ENCODE peak calls at places on chromosomes 7 and 10, in five cellular contexts. N, V, C, D and T are unnamed samples.

GRCh38 chr10:61857746-61858145 is 43.8 kb upstream of the ARID5B start:
- DNase-seq in N (no peak), D (no peak), V (no peak), C (no peak), T (no peak)

GRCh38 chr10:109762556-109762955 is 160.8 kb downstream of the XPNPEP1 start:
- DNase-seq in C (no peak), N (no peak), D (no peak), V (no peak), T (no peak)

GRCh38 chr7:45973725-45974532 is 52.9 kb upstream of the IGFBP3 start:
- DNase-seq in D (peak), V (no peak), C (no peak), N (no peak), T (peak)

GRCh38 chr7:135189221-135189662 is 18.7 kb upstream of the CYREN start:
- DNase-seq in V (no peak), C (peak), N (no peak), D (no peak), T (no peak)

GRCh38 chr10:71931295-71931694 is 32.9 kb upstream of the CHST3 start:
- DNase-seq in N (no peak), C (no peak), V (no peak), D (no peak), T (no peak)

GRCh38 chr10:308572-309085 is 173.4 kb downstream of the ZMYND11 start:
- DNase-seq in D (no peak), V (no peak), C (no peak), N (no peak), T (no peak)

GRCh38 chr7:143214789-143215679 is 6.8 kb upstream of the TAS2R40 start:
- DNase-seq in V (peak), C (peak), D (peak), N (peak), T (peak)

GRCh38 chr10:84184517-84184916 is 9.8 kb upstream of the CDHR1 start:
- DNase-seq in N (no peak), D (no peak), C (no peak), V (no peak), T (no peak)

GRCh38 chr10:4291995-4292394 is 507.0 kb upstream of the KLF6 start:
- DNase-seq in C (no peak), D (no peak), N (no peak), V (no peak), T (no peak)

GRCh38 chr10:48924988-48925387 is 14.7 kb downstream of the LRRC18 start:
- DNase-seq in D (no peak), N (no peak), C (no peak), V (no peak), T (no peak)

GRCh38 chr10:79409038-79410035 is 36.1 kb downstream of the ZCCHC24 start:
- DNase-seq in C (peak), D (no peak), V (no peak), N (peak), T (peak)

GRCh38 chr10:28738200-28738599 is 60.9 kb downstream of the BAMBI start:
- DNase-seq in V (no peak), D (no peak), N (no peak), C (no peak), T (no peak)

GRCh38 chr10:91307489-91307888 is 87.0 kb downstream of the PCGF5 start:
- DNase-seq in V (no peak), D (no peak), C (no peak), N (no peak), T (no peak)

GRCh38 chr7:142470336-142470830 is 212.5 kb upstream of the PRSS58 start:
- DNase-seq in V (no peak), N (no peak), D (no peak), C (no peak), T (no peak)

GRCh38 chr7:77351539-77352004 is 64.6 kb downstream of the GSAP start:
- DNase-seq in N (no peak), V (no peak), D (no peak), C (no peak), T (no peak)

DNA sequence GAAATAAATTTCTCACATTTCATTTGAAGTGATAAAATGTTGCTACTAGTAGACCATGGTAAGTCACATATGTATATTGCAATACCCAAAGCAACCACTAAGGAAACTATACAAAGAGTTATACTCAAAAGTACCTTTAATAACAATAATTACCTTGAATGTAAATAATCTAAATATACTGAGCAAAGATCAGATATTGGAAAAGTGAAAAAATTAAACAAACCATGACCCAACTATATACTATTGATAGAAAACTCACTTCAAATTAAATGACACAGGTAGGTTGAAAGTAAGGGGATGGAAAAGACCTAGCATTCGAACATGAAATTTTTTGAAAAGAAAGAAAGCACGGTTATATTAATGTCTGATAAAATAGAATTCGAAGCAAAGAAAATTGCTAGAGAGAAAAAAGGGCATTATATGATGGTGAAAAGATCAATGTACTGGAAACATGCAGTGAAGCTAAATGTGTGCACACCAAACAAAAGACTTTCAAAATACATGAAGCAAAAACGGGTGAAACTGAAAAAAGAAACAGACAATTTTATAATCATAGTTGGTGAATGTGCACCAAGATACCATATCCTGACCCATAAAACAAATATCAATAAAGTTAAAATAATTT is 29.1 kb downstream of the TFPI2 start:
- DNase-seq in N (no peak), D (no peak), V (no peak), C (no peak), T (no peak)
- TF ChIP-seq CTCF in N (peak), D (peak), V (no peak), C (peak), T (peak)

DNA sequence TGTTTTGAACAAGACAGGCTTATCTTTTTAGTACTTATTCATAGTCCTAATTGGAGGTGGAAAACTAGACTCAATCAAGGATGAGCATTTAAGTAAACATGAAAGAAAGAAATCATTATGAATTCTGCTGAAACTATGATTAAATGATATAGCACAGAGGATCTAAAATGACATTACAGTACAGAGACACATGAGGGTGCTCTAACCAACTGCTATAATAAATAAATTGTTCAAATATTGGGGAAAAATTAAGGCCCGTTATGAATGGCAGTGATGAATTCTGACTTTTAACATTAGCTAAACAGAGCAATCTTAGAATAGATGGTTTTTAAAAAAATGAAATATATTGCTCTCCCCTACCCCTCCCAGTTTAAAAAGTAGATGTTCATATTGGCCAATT is 10.3 kb downstream of the WNT2 start:
- DNase-seq in D (no peak), V (no peak), N (no peak), C (no peak), T (no peak)
- TF ChIP-seq CTCF in D (peak), V (no peak), N (no peak), C (peak), T (peak)

GRCh38 chr10:24727811-24728210 is 4.1 kb upstream of the ARHGAP21 start:
- DNase-seq in N (no peak), V (no peak), D (no peak), C (no peak), T (no peak)
- TF ChIP-seq CTCF in N (no peak), V (no peak), D (peak), C (no peak), T (peak)

GRCh38 chr10:15072358-15072757 is 16.2 kb downstream of the ACBD7 start:
- DNase-seq in C (no peak), D (no peak), V (no peak), N (no peak), T (no peak)

GRCh38 chr10:15068802-15069201 is 19.8 kb downstream of the ACBD7 start:
- DNase-seq in V (peak), D (no peak), C (no peak), N (no peak), T (no peak)

GRCh38 chr10:15067154-15067553 is 21.4 kb downstream of the ACBD7 start:
- DNase-seq in D (no peak), N (no peak), C (no peak), V (no peak), T (no peak)

DNA sequence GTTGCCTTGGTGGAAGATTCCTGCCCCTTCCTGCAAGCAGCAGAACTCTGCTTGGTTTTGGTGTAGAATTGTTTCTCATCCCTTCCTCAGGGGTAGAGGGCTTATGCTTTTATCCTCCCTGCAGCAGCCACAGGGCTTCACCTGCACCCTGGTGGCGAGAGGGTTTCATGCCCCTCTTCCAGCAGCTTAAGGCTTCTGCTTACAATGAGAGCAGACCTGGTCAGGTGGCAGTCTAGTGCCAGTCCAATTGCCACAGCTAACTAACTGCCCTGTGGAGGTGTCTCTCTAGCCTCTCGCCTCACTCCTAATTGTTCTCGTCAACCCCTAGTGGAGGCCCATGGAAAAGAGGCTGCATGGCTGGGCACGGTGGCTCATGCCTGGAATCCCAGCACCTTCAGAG is 19.3 kb downstream of the ACBD7 start:
- DNase-seq in V (no peak), C (no peak), N (no peak), D (no peak), T (no peak)
- TF ChIP-seq CTCF in V (no peak), C (no peak), N (no peak), D (no peak), T (no peak)

GRCh38 chr10:81082621-81083376 is 545.1 kb downstream of the SH2D4B start:
- DNase-seq in D (no peak), V (no peak), C (no peak), N (no peak), T (no peak)

DNA sequence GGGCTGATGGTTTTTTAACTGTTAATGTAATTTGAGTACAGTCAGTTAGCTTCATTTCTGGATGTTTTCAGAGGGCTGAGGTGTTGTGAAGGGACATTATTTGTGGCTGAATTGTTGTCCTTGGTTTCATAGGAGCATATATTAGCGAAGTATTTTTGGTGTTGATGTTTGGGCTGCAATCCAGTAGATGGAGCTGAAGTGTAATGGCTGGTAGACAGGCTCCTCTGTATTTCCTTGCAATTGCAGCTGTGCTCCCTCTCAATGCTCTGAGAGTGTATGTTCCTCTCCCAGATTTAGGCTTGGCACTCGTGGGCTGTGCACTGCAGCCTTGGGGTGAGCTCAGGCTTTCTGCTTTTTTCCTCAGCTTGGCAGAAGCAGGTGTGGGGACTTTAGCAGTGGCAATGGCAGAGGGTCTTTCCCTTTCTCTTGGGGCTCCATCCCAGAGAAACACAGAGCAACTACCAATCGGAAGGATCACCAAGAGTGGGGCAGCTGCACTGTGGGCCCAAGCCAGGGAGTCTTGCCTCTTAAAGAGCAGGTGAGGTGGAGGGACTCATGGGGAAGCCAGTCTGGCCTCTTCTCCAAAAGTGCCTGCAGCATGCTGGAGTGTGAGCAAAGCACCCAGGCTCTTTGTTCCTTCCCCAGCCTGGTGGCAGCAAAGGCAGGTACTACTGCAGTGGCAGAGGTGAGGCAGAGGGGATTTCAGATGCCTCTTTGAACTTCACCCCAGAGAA is 544.4 kb downstream of the SH2D4B start:
- DNase-seq in N (no peak), C (no peak), D (no peak), V (no peak), T (no peak)
- TF ChIP-seq CTCF in N (no peak), C (no peak), D (no peak), V (no peak), T (peak)

GRCh38 chr7:98834949-98835348 is 34.9 kb downstream of the TMEM130 start:
- DNase-seq in N (no peak), V (no peak), C (no peak), D (no peak), T (no peak)

GRCh38 chr7:98833022-98833421 is 36.8 kb downstream of the TMEM130 start:
- DNase-seq in C (no peak), V (no peak), N (no peak), D (no peak), T (no peak)

GRCh38 chr7:98828368-98828767 is 41.4 kb downstream of the TMEM130 start:
- DNase-seq in C (no peak), V (no peak), D (no peak), N (no peak), T (no peak)

GRCh38 chr7:98830972-98831548 is 38.8 kb downstream of the TMEM130 start:
- DNase-seq in D (no peak), N (no peak), C (no peak), V (no peak), T (no peak)

DNA sequence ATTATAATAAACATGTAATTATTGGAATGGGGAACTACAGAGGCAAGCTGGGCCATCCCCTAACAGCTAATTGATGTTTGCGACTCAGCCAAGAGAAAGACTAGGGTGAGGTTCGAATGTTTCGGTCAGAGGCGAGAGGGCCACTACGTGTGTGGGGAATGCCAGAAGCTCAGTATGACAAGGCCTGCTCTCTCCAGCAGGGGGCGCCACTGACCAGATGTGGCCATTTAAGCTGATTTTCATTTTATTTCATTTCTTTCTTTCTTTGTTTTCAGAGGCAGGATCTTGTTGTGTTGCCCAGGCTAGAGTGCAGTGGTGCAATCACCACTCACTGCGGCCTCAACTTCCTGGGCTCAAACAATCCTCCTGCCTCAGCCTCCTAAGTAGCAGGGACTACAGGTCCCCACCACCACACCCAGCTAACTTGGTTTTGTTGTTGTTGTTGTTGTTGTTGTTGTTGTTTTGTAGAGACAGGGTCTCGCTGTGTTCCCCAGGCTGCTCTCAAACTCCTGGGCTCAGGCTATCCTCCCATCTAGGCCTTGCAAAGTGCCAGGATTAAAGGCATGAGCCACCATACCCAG is 38.1 kb downstream of the TMEM130 start:
- DNase-seq in N (peak), V (no peak), C (no peak), D (no peak), T (peak)
- TF ChIP-seq CTCF in N (peak), V (peak), C (peak), D (peak), T (peak)

DNA sequence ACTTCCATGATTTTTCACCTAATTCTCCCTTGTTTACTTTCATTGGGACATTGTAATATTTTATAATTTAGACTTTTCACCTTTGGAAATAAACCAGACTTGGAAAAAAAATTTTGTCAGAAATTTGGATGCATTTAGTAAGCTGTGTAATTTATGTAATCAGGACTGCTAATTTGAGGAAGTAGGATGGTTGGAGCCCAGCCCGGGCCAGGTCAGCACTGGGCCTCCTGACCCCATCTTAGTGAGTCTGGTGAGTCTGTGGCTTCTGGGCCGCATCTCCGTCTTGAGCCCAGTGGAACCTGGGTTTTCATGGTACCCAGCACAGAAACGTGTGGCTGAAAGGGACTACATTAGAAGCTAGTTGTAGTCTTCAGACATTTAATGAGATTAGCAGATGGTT is 27.7 kb upstream of the ZNF32 start:
- DNase-seq in C (no peak), N (no peak), D (no peak), V (no peak), T (no peak)
- TF ChIP-seq CTCF in C (no peak), N (no peak), D (no peak), V (no peak), T (no peak)

DNA sequence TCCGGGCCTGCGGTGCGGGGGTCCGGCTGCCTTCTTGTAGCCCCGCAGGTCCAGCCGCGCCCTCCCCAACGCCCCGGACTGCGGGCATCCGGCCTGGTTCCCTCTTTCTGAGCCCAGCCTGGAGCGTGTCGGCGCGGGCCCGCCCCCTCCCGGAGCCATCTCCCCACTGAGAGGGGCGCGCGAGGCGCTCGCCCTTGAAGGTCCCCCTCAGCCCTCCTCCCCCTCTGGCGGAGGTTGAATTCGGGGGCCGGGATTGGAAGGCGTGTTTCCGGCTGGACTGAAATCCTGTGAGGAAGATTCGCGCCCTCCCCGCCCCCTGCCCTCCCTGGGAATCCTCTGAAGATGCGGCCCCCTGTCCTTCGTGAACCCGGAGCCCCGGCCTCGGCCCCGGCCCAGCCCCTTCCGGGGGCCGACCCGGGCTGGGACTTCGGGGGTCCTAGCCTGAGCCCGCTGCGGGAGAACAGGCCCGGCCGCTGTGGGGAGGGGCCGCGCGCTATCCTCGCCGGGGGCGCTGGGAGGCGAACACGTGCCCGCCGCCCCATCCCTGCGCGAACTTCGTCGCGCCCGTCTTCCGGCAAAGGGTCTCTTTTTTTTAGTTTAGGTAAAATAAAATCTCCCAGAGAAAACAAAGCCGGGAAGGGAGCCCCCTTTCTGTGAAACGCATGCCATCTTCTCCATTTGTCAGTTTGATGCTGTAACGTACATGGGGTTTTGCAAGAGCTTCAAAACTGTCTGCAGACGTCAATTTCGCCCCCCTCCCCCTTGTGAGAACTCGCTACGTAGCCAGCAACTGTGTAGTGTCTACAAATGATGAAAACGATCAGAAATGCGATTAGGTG is 636 bp downstream of the PDCD4 start:
- DNase-seq in C (peak), D (peak), N (peak), V (no peak), T (peak)
- TF ChIP-seq CTCF in C (no peak), D (no peak), N (no peak), V (peak), T (no peak)